ENCODE peak calls at places on chromosome 19, in ten cellular contexts. C, S, T, R, J, B, A, K, D and N are unnamed samples.

GRCh38 chr19:13366529-13367143 is 139.6 kb downstream of the CACNA1A start:
- DNase-seq in C (peak; percentile 1), S (no peak), T (no peak), R (peak; percentile 28), J (no peak), B (peak; percentile 27), A (no peak), K (no peak), D (no peak), N (peak; percentile 36)

GRCh38 chr19:29287061-29287460 is 74.1 kb upstream of the UQCRFS1 start:
- DNase-seq in C (no peak), S (no peak), T (no peak), R (no peak), J (no peak), B (peak; percentile 47), A (no peak), K (no peak), D (no peak), N (no peak)

GRCh38 chr19:19230999-19231398 is 19.2 kb downstream of the NCAN start:
- DNase-seq in C (no peak), S (no peak), T (no peak), R (no peak), J (no peak), B (no peak), A (no peak), K (no peak), D (no peak), N (no peak)

GRCh38 chr19:38977445-38978314 is 2.1 kb upstream of the FBXO17 start:
- DNase-seq in C (no peak), S (no peak), T (no peak), R (no peak), J (no peak), B (no peak), A (no peak), K (no peak), D (no peak), N (no peak)

GRCh38 chr19:58511353-58512208 is at the start of gene SLC27A5:
- DNase-seq in C (no peak), S (no peak), T (peak; percentile 70), R (no peak), J (no peak), B (no peak), A (no peak), K (no peak), D (no peak), N (no peak)

GRCh38 chr19:23799321-23799720 is 40.6 kb upstream of the ZNF681 start:
- DNase-seq in C (no peak), S (no peak), T (no peak), R (no peak), J (no peak), B (no peak), A (no peak), K (no peak), D (no peak), N (no peak)

GRCh38 chr19:3236272-3236671 is 11.8 kb downstream of the CELF5 start:
- DNase-seq in C (no peak), S (no peak), T (no peak), R (no peak), J (no peak), B (no peak), A (no peak), K (no peak), D (no peak), N (no peak)

GRCh38 chr19:17538684-17539287 is 16.7 kb upstream of the COLGALT1 start:
- DNase-seq in C (no peak), S (no peak), T (no peak), R (peak; percentile 9), J (no peak), B (no peak), A (no peak), K (no peak), D (no peak), N (no peak)

DNA sequence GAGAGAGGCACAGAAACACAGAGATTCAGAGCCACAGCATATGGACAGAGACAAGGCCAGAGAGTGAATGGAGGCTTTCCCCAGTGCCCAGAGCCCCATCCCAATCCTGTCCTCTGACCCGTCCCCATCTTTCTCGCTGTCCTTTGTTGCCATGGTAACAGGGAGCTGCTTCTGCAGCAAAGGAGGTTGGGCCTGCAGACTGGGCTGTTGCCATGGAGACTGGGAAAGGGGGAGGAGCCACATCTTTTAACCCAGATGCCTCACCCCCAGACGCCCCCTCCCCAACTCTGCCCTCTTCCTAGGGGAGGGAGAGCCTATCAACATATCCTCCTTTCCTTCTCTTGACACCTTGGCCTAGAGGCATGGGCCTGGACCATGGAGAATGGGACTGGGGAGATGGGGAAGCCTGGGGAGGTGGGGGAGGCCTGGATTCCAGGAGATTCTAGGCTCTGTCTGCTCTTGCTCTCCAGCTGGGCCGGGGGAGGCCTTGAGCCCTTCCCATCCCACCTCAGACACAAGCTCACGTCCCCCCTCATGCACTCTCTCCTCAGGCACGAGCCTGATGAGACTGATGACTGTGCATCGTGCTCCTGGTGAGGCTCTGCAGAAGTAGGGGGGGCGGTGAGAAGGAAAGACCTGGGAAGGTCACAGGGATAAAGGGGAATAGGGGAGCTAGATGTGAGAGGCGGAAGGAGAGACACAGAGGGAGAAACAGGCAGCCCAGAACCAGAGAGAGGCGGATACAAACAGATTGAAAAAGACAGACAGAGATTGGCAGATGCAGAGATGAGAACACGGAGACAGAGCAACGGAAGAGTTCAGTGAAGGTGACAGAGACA is 2.1 kb upstream of the ATP1A3 start:
- DNase-seq in C (no peak), S (no peak), T (no peak), R (no peak), J (no peak), B (peak; percentile 90), A (no peak), K (no peak), D (no peak), N (no peak)
- TF ChIP-seq CTCF in C (no peak), S (no peak), T (no peak), R (no peak), J (no peak), B (no peak), A (no peak), K (no peak), D (no peak), N (no peak)

GRCh38 chr19:43798026-43798545 is 4.2 kb downstream of the LYPD5 start:
- DNase-seq in C (no peak), S (no peak), T (no peak), R (no peak), J (no peak), B (no peak), A (no peak), K (no peak), D (no peak), N (no peak)
- H3K4me3 ChIP-seq in C (peak overlapping the region; percentile 49), S (peak overlapping the region; percentile 28), T (peak overlapping the region; percentile 65), R (peak overlapping the region; percentile 21), J (peak overlapping the region; percentile 12), B (peak overlapping the region; percentile 32), A (peak overlapping the region; percentile 47), K (peak overlapping the region; percentile 52), D (peak overlapping the region; percentile 64), N (peak overlapping the region; percentile 58)

GRCh38 chr19:45745606-45746005 is 12.4 kb downstream of the MEIOSIN start:
- DNase-seq in C (no peak), S (no peak), T (no peak), R (no peak), J (no peak), B (no peak), A (no peak), K (no peak), D (no peak), N (no peak)

GRCh38 chr19:45742969-45743368 is 9.7 kb downstream of the MEIOSIN start:
- DNase-seq in C (no peak), S (no peak), T (no peak), R (no peak), J (no peak), B (no peak), A (no peak), K (no peak), D (no peak), N (no peak)

DNA sequence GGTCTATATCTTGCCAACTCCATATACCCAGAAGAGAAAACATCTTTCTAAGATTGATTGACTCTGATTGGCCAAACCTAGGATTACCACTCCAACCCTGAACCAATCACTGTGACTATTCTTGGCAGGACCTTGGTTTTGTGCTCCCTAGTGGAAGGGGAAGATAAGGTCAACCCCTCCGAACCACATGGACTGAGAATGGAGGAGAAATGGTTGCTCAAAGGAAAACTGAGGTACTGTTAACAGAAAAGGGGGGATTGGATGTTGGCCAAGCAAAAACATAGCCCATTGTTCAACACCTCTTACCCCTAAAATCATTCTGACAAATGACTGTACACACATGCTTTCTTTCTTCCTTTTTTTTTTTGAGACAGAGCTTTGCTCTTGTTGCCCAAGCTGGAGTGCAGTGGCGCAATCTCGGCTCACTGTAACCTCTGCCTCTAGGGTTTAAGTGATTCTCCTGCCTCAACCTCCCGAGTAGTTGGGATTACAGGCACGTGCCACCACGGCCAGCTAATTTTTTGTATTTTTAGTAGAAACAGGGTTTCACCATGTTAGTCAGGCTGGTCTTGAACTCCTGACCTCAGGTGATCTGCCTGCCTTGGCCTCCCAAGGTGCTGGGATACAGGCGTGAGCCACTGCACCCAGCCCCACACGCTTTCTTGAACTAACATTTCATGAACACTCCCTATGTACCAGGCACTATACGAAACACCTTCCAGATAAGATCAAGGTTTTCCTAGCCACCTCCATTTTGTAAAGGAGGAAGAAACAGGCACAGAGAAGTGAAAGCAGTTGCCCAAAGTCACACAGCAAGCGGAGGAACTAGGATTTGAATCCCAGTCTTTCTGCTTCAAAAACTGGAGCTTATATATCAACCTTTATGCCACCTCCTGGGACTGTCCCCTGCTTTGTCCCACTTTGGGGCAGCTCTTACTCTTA is 6.5 kb downstream of the MEIOSIN start:
- DNase-seq in C (no peak), S (no peak), T (no peak), R (no peak), J (no peak), B (no peak), A (no peak), K (no peak), D (peak; percentile 69), N (no peak)
- TF ChIP-seq CTCF in C (no peak), S (no peak), T (no peak), R (no peak), J (no peak), B (no peak), A (no peak), K (no peak), D (no peak), N (no peak)

GRCh38 chr19:43474487-43474886 is 9.1 kb upstream of the LYPD3 start:
- DNase-seq in C (no peak), S (no peak), T (no peak), R (no peak), J (no peak), B (no peak), A (no peak), K (no peak), D (no peak), N (no peak)

GRCh38 chr19:43471091-43471490 is 5.7 kb upstream of the LYPD3 start:
- DNase-seq in C (no peak), S (no peak), T (no peak), R (no peak), J (no peak), B (no peak), A (no peak), K (no peak), D (no peak), N (no peak)

GRCh38 chr19:43478323-43478722 is 12.9 kb upstream of the LYPD3 start:
- DNase-seq in C (no peak), S (no peak), T (no peak), R (no peak), J (no peak), B (no peak), A (no peak), K (no peak), D (no peak), N (no peak)

GRCh38 chr19:43476606-43477005 is 11.2 kb upstream of the LYPD3 start:
- DNase-seq in C (peak; percentile 46), S (peak; percentile 10), T (no peak), R (peak; percentile 47), J (no peak), B (no peak), A (no peak), K (no peak), D (no peak), N (peak; percentile 75)

DNA sequence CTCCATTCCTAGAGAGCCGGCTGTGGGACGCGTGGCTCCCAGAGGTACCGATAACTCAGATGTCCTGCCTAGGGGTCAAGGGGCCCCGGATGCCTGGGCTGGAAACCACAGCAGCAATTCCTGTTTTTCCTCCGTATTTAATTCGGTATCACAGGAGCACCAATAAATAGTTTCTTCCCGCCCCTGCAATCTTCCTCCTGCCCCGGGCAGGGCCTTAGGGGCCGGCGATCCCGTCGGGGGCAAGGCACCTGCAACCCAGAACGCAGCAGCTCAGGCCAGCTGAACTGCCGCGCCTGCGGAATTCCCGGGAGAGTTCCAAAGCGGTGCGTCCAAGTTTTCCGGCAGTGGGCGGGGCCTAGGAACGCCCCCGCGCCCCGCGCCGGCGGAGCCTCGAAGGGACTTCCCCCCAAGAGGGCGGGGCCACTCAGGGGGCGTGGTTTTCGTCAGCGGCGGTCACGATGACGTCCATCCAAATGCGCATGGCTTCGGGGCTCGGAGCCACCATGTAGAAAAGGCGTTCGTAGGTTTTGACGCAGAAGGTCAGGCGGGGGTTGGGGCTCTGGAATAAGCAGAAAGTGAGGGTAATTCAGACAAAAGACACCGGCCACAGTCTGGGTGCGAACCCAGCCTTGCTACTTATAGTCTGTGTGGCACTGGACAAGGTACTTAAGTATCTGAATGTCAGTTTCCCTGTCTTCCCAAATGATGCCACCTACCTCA is 9.7 kb upstream of the LYPD3 start:
- DNase-seq in C (no peak), S (peak; percentile 59), T (peak; percentile 96), R (peak; percentile 95), J (peak; percentile 92), B (peak; percentile 99), A (peak; percentile 93), K (peak; percentile 96), D (peak; percentile 94), N (peak; percentile 95)
- H3K4me3 ChIP-seq in C (peak overlapping the region; percentile 15), S (peak overlapping the region; percentile 31), T (peak overlapping the region; percentile 45), R (peak overlapping the region; percentile 30), J (peak overlapping the region; percentile 21), B (peak overlapping the region; percentile 18), A (peak overlapping the region; percentile 18), K (peak overlapping the region; percentile 42), D (peak overlapping the region; percentile 55), N (peak overlapping the region; percentile 42)